ENCODE peak calls at places on chromosomes 2 and 18, in six cellular contexts. K, R, A, V, T and E are unnamed samples.

GRCh38 chr2:74516070-74516633 is 1.9 kb downstream of the TLX2 start:
- DNase-seq in V (no peak), T (peak), R (no peak), K (peak), A (peak), E (no peak)

GRCh38 chr18:69787825-69788547 is 159.7 kb downstream of the CD226 start:
- DNase-seq in A (no peak), R (no peak), K (no peak), V (no peak), T (peak), E (no peak)

GRCh38 chr2:47344890-47345583 is 57.9 kb upstream of the MSH2 start:
- DNase-seq in K (no peak), A (peak), R (peak), V (peak), T (peak), E (peak)

GRCh38 chr2:182015334-182016109 is 29.9 kb downstream of the PPP1R1C start:
- DNase-seq in K (no peak), T (no peak), R (no peak), A (no peak), V (no peak), E (no peak)

GRCh38 chr2:80266231-80266630 is 38.3 kb downstream of the LRRTM1 start:
- DNase-seq in V (no peak), A (no peak), K (no peak), T (no peak), R (no peak), E (no peak)

GRCh38 chr2:229269986-229270385 is 1.1 kb downstream of the PID1 start:
- DNase-seq in K (no peak), T (no peak), A (no peak), R (no peak), V (no peak), E (no peak)

GRCh38 chr2:27442981-27443323 is 771 bp downstream of the KRTCAP3 start:
- DNase-seq in R (no peak), A (no peak), T (no peak), V (no peak), K (no peak), E (no peak)

GRCh38 chr2:202261531-202261930 is 4.0 kb upstream of the NOP58 start:
- DNase-seq in T (peak), V (no peak), K (no peak), R (no peak), A (no peak), E (no peak)

GRCh38 chr2:166984188-166984587 is 95.9 kb downstream of the XIRP2 start:
- DNase-seq in A (no peak), T (no peak), K (no peak), V (no peak), R (no peak), E (no peak)

GRCh38 chr2:64568836-64569235 is 44.7 kb downstream of the AFTPH start:
- DNase-seq in A (no peak), R (no peak), K (no peak), V (no peak), T (peak), E (no peak)

GRCh38 chr2:136008205-136008865 is 22.9 kb upstream of the DARS1 start:
- DNase-seq in K (peak), V (no peak), R (no peak), A (no peak), T (no peak), E (no peak)

GRCh38 chr2:109129921-109130725 is 1.1 kb downstream of the SH3RF3 start:
- DNase-seq in V (no peak), A (peak), K (no peak), R (no peak), T (peak), E (no peak)